ENCODE peak calls at places on chromosomes 12 and 14, in eight cellular contexts. One of them, this sample, is unnamed. For H3K36me3 and H3K27me3, the result is how much of the 10 kb centered on the place peaks cover.

GRCh38 chr12:74415633-74416032 is 122.0 kb upstream of the ATXN7L3B start:
- DNase-seq in cardiac muscle cell: peak
- DNase-seq in pancreas: no peak
- DNase-seq in esophagus squamous epithelium: no peak
- DNase-seq in colonic mucosa: no peak
- DNase-seq in CD8-positive, alpha-beta T cell: no peak
- DNase-seq in heart left ventricle: no peak
- DNase-seq in CD4-positive, alpha-beta memory T cell: no peak
- DNase-seq in this sample: no peak

GRCh38 chr14:101196795-101197590 is 293.5 kb upstream of the RTL1 start:
- DNase-seq in cardiac muscle cell: no peak
- DNase-seq in pancreas: peak
- DNase-seq in esophagus squamous epithelium: no peak
- DNase-seq in colonic mucosa: no peak
- DNase-seq in CD8-positive, alpha-beta T cell: no peak
- DNase-seq in heart left ventricle: no peak
- DNase-seq in CD4-positive, alpha-beta memory T cell: no peak
- DNase-seq in this sample: no peak

GRCh38 chr14:31530136-31530535 is 31.1 kb upstream of the NUBPL start:
- DNase-seq in cardiac muscle cell: peak
- DNase-seq in pancreas: no peak
- DNase-seq in esophagus squamous epithelium: no peak
- DNase-seq in colonic mucosa: no peak
- DNase-seq in CD8-positive, alpha-beta T cell: no peak
- DNase-seq in heart left ventricle: no peak
- DNase-seq in CD4-positive, alpha-beta memory T cell: no peak
- DNase-seq in this sample: no peak

GRCh38 chr14:68718033-68718725 is 74.7 kb downstream of the ZFP36L1 start:
- DNase-seq in cardiac muscle cell: no peak
- DNase-seq in pancreas: peak
- DNase-seq in esophagus squamous epithelium: no peak
- DNase-seq in colonic mucosa: no peak
- DNase-seq in CD8-positive, alpha-beta T cell: no peak
- DNase-seq in heart left ventricle: no peak
- DNase-seq in CD4-positive, alpha-beta memory T cell: no peak
- DNase-seq in this sample: no peak

GRCh38 chr12:55330446-55330845 is at the start of gene OR6C3:
- DNase-seq in cardiac muscle cell: no peak
- DNase-seq in pancreas: no peak
- DNase-seq in esophagus squamous epithelium: no peak
- DNase-seq in colonic mucosa: no peak
- DNase-seq in CD8-positive, alpha-beta T cell: no peak
- DNase-seq in heart left ventricle: no peak
- DNase-seq in CD4-positive, alpha-beta memory T cell: no peak
- DNase-seq in this sample: no peak

GRCh38 chr12:2311001-2311778 is 258.4 kb downstream of the CACNA1C start:
- DNase-seq in cardiac muscle cell: peak
- DNase-seq in pancreas: no peak
- DNase-seq in esophagus squamous epithelium: no peak
- DNase-seq in colonic mucosa: no peak
- DNase-seq in CD8-positive, alpha-beta T cell: no peak
- DNase-seq in heart left ventricle: no peak
- DNase-seq in CD4-positive, alpha-beta memory T cell: no peak
- DNase-seq in this sample: no peak

GRCh38 chr12:4987076-4987775 is 56.5 kb upstream of the KCNA5 start:
- DNase-seq in cardiac muscle cell: no peak
- DNase-seq in pancreas: no peak
- DNase-seq in esophagus squamous epithelium: no peak
- DNase-seq in colonic mucosa: no peak
- DNase-seq in CD8-positive, alpha-beta T cell: no peak
- DNase-seq in heart left ventricle: no peak
- DNase-seq in CD4-positive, alpha-beta memory T cell: no peak
- DNase-seq in this sample: no peak

GRCh38 chr14:74475678-74476077 is 17.4 kb downstream of the NPC2 start:
- DNase-seq in cardiac muscle cell: peak
- DNase-seq in pancreas: no peak
- DNase-seq in esophagus squamous epithelium: no peak
- DNase-seq in colonic mucosa: no peak
- DNase-seq in CD8-positive, alpha-beta T cell: no peak
- DNase-seq in heart left ventricle: no peak
- DNase-seq in CD4-positive, alpha-beta memory T cell: no peak
- DNase-seq in this sample: no peak

GRCh38 chr14:70472253-70473159 is 20.5 kb downstream of the ADAM21 start:
- DNase-seq in cardiac muscle cell: no peak
- DNase-seq in pancreas: no peak
- DNase-seq in esophagus squamous epithelium: no peak
- DNase-seq in colonic mucosa: no peak
- DNase-seq in CD8-positive, alpha-beta T cell: no peak
- DNase-seq in heart left ventricle: no peak
- DNase-seq in CD4-positive, alpha-beta memory T cell: no peak
- DNase-seq in this sample: no peak

GRCh38 chr14:52793061-52793460 is 1.7 kb upstream of the GNPNAT1 start:
- DNase-seq in cardiac muscle cell: no peak
- DNase-seq in pancreas: no peak
- DNase-seq in esophagus squamous epithelium: no peak
- DNase-seq in colonic mucosa: no peak
- DNase-seq in CD8-positive, alpha-beta T cell: no peak
- DNase-seq in heart left ventricle: no peak
- DNase-seq in CD4-positive, alpha-beta memory T cell: no peak
- DNase-seq in this sample: no peak

GRCh38 chr12:100799770-100800169 is 5.2 kb downstream of the ANO4 start:
- DNase-seq in cardiac muscle cell: no peak
- DNase-seq in pancreas: no peak
- DNase-seq in esophagus squamous epithelium: no peak
- DNase-seq in colonic mucosa: no peak
- DNase-seq in CD8-positive, alpha-beta T cell: no peak
- DNase-seq in heart left ventricle: no peak
- DNase-seq in CD4-positive, alpha-beta memory T cell: no peak
- DNase-seq in this sample: no peak

GRCh38 chr12:131101703-131102492 is 148.2 kb downstream of the ADGRD1 start:
- DNase-seq in cardiac muscle cell: no peak
- DNase-seq in pancreas: no peak
- DNase-seq in esophagus squamous epithelium: no peak
- DNase-seq in colonic mucosa: no peak
- DNase-seq in CD8-positive, alpha-beta T cell: no peak
- DNase-seq in heart left ventricle: peak
- DNase-seq in CD4-positive, alpha-beta memory T cell: no peak
- DNase-seq in this sample: no peak

GRCh38 chr14:94466706-94467370 is 9.2 kb downstream of the SERPINA9 start:
- DNase-seq in cardiac muscle cell: no peak
- DNase-seq in pancreas: no peak
- DNase-seq in esophagus squamous epithelium: no peak
- DNase-seq in colonic mucosa: no peak
- DNase-seq in CD8-positive, alpha-beta T cell: no peak
- DNase-seq in heart left ventricle: no peak
- DNase-seq in CD4-positive, alpha-beta memory T cell: no peak
- DNase-seq in this sample: no peak

GRCh38 chr12:49359671-49360070 is 7.6 kb upstream of the SPATS2 start:
- DNase-seq in cardiac muscle cell: no peak
- DNase-seq in pancreas: no peak
- DNase-seq in esophagus squamous epithelium: no peak
- DNase-seq in colonic mucosa: no peak
- DNase-seq in CD8-positive, alpha-beta T cell: no peak
- DNase-seq in heart left ventricle: no peak
- DNase-seq in CD4-positive, alpha-beta memory T cell: no peak
- DNase-seq in this sample: no peak

GRCh38 chr14:50944647-50945413 is 547 bp upstream of the PYGL start:
- DNase-seq in cardiac muscle cell: peak
- DNase-seq in pancreas: peak
- DNase-seq in esophagus squamous epithelium: no peak
- DNase-seq in colonic mucosa: peak
- DNase-seq in CD8-positive, alpha-beta T cell: no peak
- DNase-seq in heart left ventricle: peak
- DNase-seq in CD4-positive, alpha-beta memory T cell: peak
- DNase-seq in this sample: peak

GRCh38 chr12:120110550-120111501 is 5.7 kb downstream of the RAB35 start:
- DNase-seq in cardiac muscle cell: no peak
- DNase-seq in pancreas: peak
- DNase-seq in esophagus squamous epithelium: peak
- DNase-seq in colonic mucosa: no peak
- DNase-seq in CD8-positive, alpha-beta T cell: peak
- DNase-seq in heart left ventricle: peak
- DNase-seq in CD4-positive, alpha-beta memory T cell: peak
- DNase-seq in this sample: peak

GRCh38 chr12:6952121-6952859 is 1.1 kb downstream of the PTPN6 start:
- DNase-seq in cardiac muscle cell: no peak
- DNase-seq in pancreas: peak
- DNase-seq in esophagus squamous epithelium: no peak
- DNase-seq in colonic mucosa: no peak
- DNase-seq in CD8-positive, alpha-beta T cell: no peak
- DNase-seq in heart left ventricle: no peak
- DNase-seq in CD4-positive, alpha-beta memory T cell: peak
- DNase-seq in this sample: no peak

GRCh38 chr12:73187765-73188164 is 915.6 kb downstream of the TRHDE start:
- DNase-seq in cardiac muscle cell: no peak
- DNase-seq in pancreas: no peak
- DNase-seq in esophagus squamous epithelium: no peak
- DNase-seq in colonic mucosa: no peak
- DNase-seq in CD8-positive, alpha-beta T cell: no peak
- DNase-seq in heart left ventricle: no peak
- DNase-seq in CD4-positive, alpha-beta memory T cell: no peak
- DNase-seq in this sample: no peak

GRCh38 chr12:15364221-15365170 is 42.2 kb downstream of the PTPRO start:
- DNase-seq in cardiac muscle cell: peak
- DNase-seq in pancreas: no peak
- DNase-seq in esophagus squamous epithelium: no peak
- DNase-seq in colonic mucosa: no peak
- DNase-seq in CD8-positive, alpha-beta T cell: no peak
- DNase-seq in heart left ventricle: no peak
- DNase-seq in CD4-positive, alpha-beta memory T cell: no peak
- DNase-seq in this sample: no peak

DNA sequence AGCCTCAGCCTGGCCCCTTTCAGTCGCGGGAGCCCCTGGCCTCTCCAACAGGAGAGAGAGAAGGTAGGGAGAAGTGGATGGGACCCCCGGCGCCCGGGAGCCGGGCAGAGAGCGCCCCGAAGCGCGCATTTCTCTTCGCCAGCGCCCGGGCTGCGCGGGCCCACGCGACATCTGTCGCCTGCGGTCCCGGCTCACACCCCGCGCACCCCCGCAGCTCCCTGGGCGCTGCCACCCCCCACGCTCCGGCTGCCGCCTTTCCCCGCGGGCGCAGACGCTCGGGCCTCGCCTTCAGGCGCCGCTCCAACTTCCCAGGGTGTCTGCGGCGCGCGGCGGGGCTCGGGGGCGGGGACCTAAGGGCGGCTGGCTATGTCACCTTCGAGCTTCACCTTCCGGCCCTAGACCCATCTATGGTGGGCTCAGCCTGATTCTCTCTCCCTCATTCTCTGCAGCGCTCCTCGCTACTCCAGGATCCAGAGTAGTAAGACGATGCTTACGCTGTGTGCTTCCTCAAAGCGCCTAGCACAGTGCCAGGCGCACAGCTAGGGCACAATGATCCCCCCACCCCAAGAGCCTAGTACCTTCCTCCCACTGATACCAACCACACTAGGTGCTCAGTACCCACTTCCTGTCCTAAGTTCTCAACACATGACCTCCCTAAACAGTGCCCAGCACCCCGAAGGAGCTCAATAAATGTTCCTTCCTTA is 1.6 kb downstream of the HRK start:
- DNase-seq in cardiac muscle cell: no peak
- DNase-seq in pancreas: no peak
- DNase-seq in esophagus squamous epithelium: no peak
- DNase-seq in colonic mucosa: no peak
- DNase-seq in CD8-positive, alpha-beta T cell: no peak
- DNase-seq in heart left ventricle: no peak
- DNase-seq in CD4-positive, alpha-beta memory T cell: no peak
- DNase-seq in this sample: no peak
- H3K4me3 ChIP-seq in cardiac muscle cell: peak
- H3K4me3 ChIP-seq in pancreas: no peak
- H3K4me3 ChIP-seq in esophagus squamous epithelium: peak
- H3K4me3 ChIP-seq in colonic mucosa: peak
- H3K4me3 ChIP-seq in CD8-positive, alpha-beta T cell: peak
- H3K4me3 ChIP-seq in heart left ventricle: peak
- H3K4me3 ChIP-seq in CD4-positive, alpha-beta memory T cell: no peak
- H3K4me3 ChIP-seq in this sample: peak

GRCh38 chr14:103663506-103663905 is 34.5 kb downstream of the KLC1 start:
- DNase-seq in cardiac muscle cell: no peak
- DNase-seq in pancreas: no peak
- DNase-seq in esophagus squamous epithelium: no peak
- DNase-seq in colonic mucosa: no peak
- DNase-seq in CD8-positive, alpha-beta T cell: no peak
- DNase-seq in heart left ventricle: no peak
- DNase-seq in CD4-positive, alpha-beta memory T cell: no peak
- DNase-seq in this sample: no peak
- H3K36me3 ChIP-seq in cardiac muscle cell: under half
- H3K36me3 ChIP-seq in pancreas: under half
- H3K36me3 ChIP-seq in esophagus squamous epithelium: under half
- H3K36me3 ChIP-seq in colonic mucosa: under half
- H3K36me3 ChIP-seq in CD8-positive, alpha-beta T cell: under half
- H3K36me3 ChIP-seq in heart left ventricle: half or more
- H3K36me3 ChIP-seq in CD4-positive, alpha-beta memory T cell: under half
- H3K36me3 ChIP-seq in this sample: half or more

GRCh38 chr12:11649413-11650278 is at the start of gene ETV6:
- DNase-seq in cardiac muscle cell: peak
- DNase-seq in pancreas: peak
- DNase-seq in esophagus squamous epithelium: no peak
- DNase-seq in colonic mucosa: peak
- DNase-seq in CD8-positive, alpha-beta T cell: peak
- DNase-seq in heart left ventricle: peak
- DNase-seq in CD4-positive, alpha-beta memory T cell: peak
- DNase-seq in this sample: peak

GRCh38 chr12:11648514-11649412 is 711 bp upstream of the ETV6 start:
- DNase-seq in cardiac muscle cell: peak
- DNase-seq in pancreas: peak
- DNase-seq in esophagus squamous epithelium: no peak
- DNase-seq in colonic mucosa: peak
- DNase-seq in CD8-positive, alpha-beta T cell: peak
- DNase-seq in heart left ventricle: peak
- DNase-seq in CD4-positive, alpha-beta memory T cell: peak
- DNase-seq in this sample: peak

GRCh38 chr12:11641522-11641921 is 8.0 kb upstream of the ETV6 start:
- DNase-seq in cardiac muscle cell: no peak
- DNase-seq in pancreas: no peak
- DNase-seq in esophagus squamous epithelium: no peak
- DNase-seq in colonic mucosa: no peak
- DNase-seq in CD8-positive, alpha-beta T cell: no peak
- DNase-seq in heart left ventricle: no peak
- DNase-seq in CD4-positive, alpha-beta memory T cell: no peak
- DNase-seq in this sample: no peak

GRCh38 chr12:11642785-11643184 is 6.7 kb upstream of the ETV6 start:
- DNase-seq in cardiac muscle cell: no peak
- DNase-seq in pancreas: no peak
- DNase-seq in esophagus squamous epithelium: no peak
- DNase-seq in colonic mucosa: no peak
- DNase-seq in CD8-positive, alpha-beta T cell: no peak
- DNase-seq in heart left ventricle: no peak
- DNase-seq in CD4-positive, alpha-beta memory T cell: no peak
- DNase-seq in this sample: no peak

GRCh38 chr12:11645391-11645790 is 4.1 kb upstream of the ETV6 start:
- DNase-seq in cardiac muscle cell: no peak
- DNase-seq in pancreas: no peak
- DNase-seq in esophagus squamous epithelium: no peak
- DNase-seq in colonic mucosa: no peak
- DNase-seq in CD8-positive, alpha-beta T cell: no peak
- DNase-seq in heart left ventricle: no peak
- DNase-seq in CD4-positive, alpha-beta memory T cell: no peak
- DNase-seq in this sample: no peak
- H3K27me3 ChIP-seq in cardiac muscle cell: under half
- H3K27me3 ChIP-seq in pancreas: under half
- H3K27me3 ChIP-seq in esophagus squamous epithelium: under half
- H3K27me3 ChIP-seq in colonic mucosa: under half
- H3K27me3 ChIP-seq in CD8-positive, alpha-beta T cell: under half
- H3K27me3 ChIP-seq in heart left ventricle: under half
- H3K27me3 ChIP-seq in CD4-positive, alpha-beta memory T cell: under half
- H3K27me3 ChIP-seq in this sample: under half

GRCh38 chr14:92323916-92324818 is 1.2 kb downstream of the SLC24A4 start:
- DNase-seq in cardiac muscle cell: no peak
- DNase-seq in pancreas: no peak
- DNase-seq in esophagus squamous epithelium: no peak
- DNase-seq in colonic mucosa: no peak
- DNase-seq in CD8-positive, alpha-beta T cell: no peak
- DNase-seq in heart left ventricle: no peak
- DNase-seq in CD4-positive, alpha-beta memory T cell: no peak
- DNase-seq in this sample: no peak
- H3K4me3 ChIP-seq in cardiac muscle cell: peak
- H3K4me3 ChIP-seq in pancreas: no peak
- H3K4me3 ChIP-seq in esophagus squamous epithelium: peak
- H3K4me3 ChIP-seq in colonic mucosa: no peak
- H3K4me3 ChIP-seq in CD8-positive, alpha-beta T cell: no peak
- H3K4me3 ChIP-seq in heart left ventricle: peak
- H3K4me3 ChIP-seq in CD4-positive, alpha-beta memory T cell: no peak
- H3K4me3 ChIP-seq in this sample: peak

This sample was measured in heart right ventricle.